ENCODE peak calls at places on chromosomes 11 and 22, in eight cellular contexts. One of them, this sample, is unnamed.

GRCh38 chr11:68471360-68472340 is 11.1 kb downstream of the PPP6R3 start:
- DNase-seq in endothelial cell: no peak
- DNase-seq in head of caudate nucleus: no peak
- DNase-seq in glutamatergic neuron: no peak
- DNase-seq in thoracic aorta: no peak
- DNase-seq in HEK293T: no peak
- DNase-seq in aorta: peak; percentile 45
- DNase-seq in fibroblast of mammary gland: peak; percentile 55
- DNase-seq in this sample: peak; percentile 91

GRCh38 chr11:62857541-62857982 is 18.2 kb upstream of the WDR74 start:
- DNase-seq in endothelial cell: no peak
- DNase-seq in head of caudate nucleus: no peak
- DNase-seq in glutamatergic neuron: no peak
- DNase-seq in thoracic aorta: no peak
- DNase-seq in HEK293T: no peak
- DNase-seq in aorta: no peak
- DNase-seq in fibroblast of mammary gland: no peak
- DNase-seq in this sample: no peak

GRCh38 chr22:33018232-33018864 is 39.8 kb downstream of the SYN3 start:
- DNase-seq in endothelial cell: peak; percentile 86
- DNase-seq in head of caudate nucleus: peak; percentile 63
- DNase-seq in glutamatergic neuron: peak; percentile 86
- DNase-seq in thoracic aorta: no peak
- DNase-seq in HEK293T: peak; percentile 75
- DNase-seq in aorta: peak; percentile 75
- DNase-seq in fibroblast of mammary gland: peak; percentile 51
- DNase-seq in this sample: peak; percentile 60

GRCh38 chr11:65720237-65720934 is at the start of gene RNASEH2C:
- DNase-seq in endothelial cell: peak; percentile 76
- DNase-seq in head of caudate nucleus: peak; percentile 89
- DNase-seq in glutamatergic neuron: peak; percentile 86
- DNase-seq in thoracic aorta: peak; percentile 34
- DNase-seq in HEK293T: peak; percentile 85
- DNase-seq in aorta: peak; percentile 95
- DNase-seq in fibroblast of mammary gland: peak; percentile 79
- DNase-seq in this sample: peak; percentile 84

GRCh38 chr22:21070690-21071615 is 25.2 kb downstream of the LRRC74B start:
- DNase-seq in endothelial cell: no peak
- DNase-seq in head of caudate nucleus: no peak
- DNase-seq in glutamatergic neuron: no peak
- DNase-seq in thoracic aorta: no peak
- DNase-seq in HEK293T: no peak
- DNase-seq in aorta: no peak
- DNase-seq in fibroblast of mammary gland: no peak
- DNase-seq in this sample: no peak

GRCh38 chr11:84720706-84721402 is 906.3 kb downstream of the DLG2 start:
- DNase-seq in endothelial cell: peak; percentile 36
- DNase-seq in head of caudate nucleus: peak; percentile 27
- DNase-seq in glutamatergic neuron: peak; percentile 36
- DNase-seq in thoracic aorta: no peak
- DNase-seq in HEK293T: no peak
- DNase-seq in aorta: peak; percentile 75
- DNase-seq in fibroblast of mammary gland: peak; percentile 1
- DNase-seq in this sample: peak; percentile 1

GRCh38 chr11:779120-779954 is 2.0 kb upstream of the GATD1 start:
- DNase-seq in endothelial cell: no peak
- DNase-seq in head of caudate nucleus: no peak
- DNase-seq in glutamatergic neuron: peak; percentile 14
- DNase-seq in thoracic aorta: no peak
- DNase-seq in HEK293T: no peak
- DNase-seq in aorta: no peak
- DNase-seq in fibroblast of mammary gland: no peak
- DNase-seq in this sample: no peak

GRCh38 chr11:1219446-1219835 is 3.4 kb upstream of the MUC5B start:
- DNase-seq in endothelial cell: no peak
- DNase-seq in head of caudate nucleus: no peak
- DNase-seq in glutamatergic neuron: peak; percentile 29
- DNase-seq in thoracic aorta: no peak
- DNase-seq in HEK293T: no peak
- DNase-seq in aorta: peak; percentile 61
- DNase-seq in fibroblast of mammary gland: no peak
- DNase-seq in this sample: no peak

GRCh38 chr11:120217941-120218694 is 7.3 kb downstream of the OAF start:
- DNase-seq in endothelial cell: no peak
- DNase-seq in head of caudate nucleus: peak; percentile 62
- DNase-seq in glutamatergic neuron: no peak
- DNase-seq in thoracic aorta: no peak
- DNase-seq in HEK293T: no peak
- DNase-seq in aorta: no peak
- DNase-seq in fibroblast of mammary gland: no peak
- DNase-seq in this sample: no peak

GRCh38 chr22:44425356-44425755 is 72.7 kb downstream of the RTL6 start:
- DNase-seq in endothelial cell: no peak
- DNase-seq in head of caudate nucleus: no peak
- DNase-seq in glutamatergic neuron: peak; percentile 38
- DNase-seq in thoracic aorta: no peak
- DNase-seq in HEK293T: no peak
- DNase-seq in aorta: no peak
- DNase-seq in fibroblast of mammary gland: no peak
- DNase-seq in this sample: peak; percentile 8

GRCh38 chr22:29302681-29303465 is 3.6 kb upstream of the GAS2L1 start:
- DNase-seq in endothelial cell: no peak
- DNase-seq in head of caudate nucleus: no peak
- DNase-seq in glutamatergic neuron: no peak
- DNase-seq in thoracic aorta: no peak
- DNase-seq in HEK293T: no peak
- DNase-seq in aorta: peak; percentile 74
- DNase-seq in fibroblast of mammary gland: no peak
- DNase-seq in this sample: no peak

GRCh38 chr22:24760708-24761306 is 13.7 kb downstream of the PIWIL3 start:
- DNase-seq in endothelial cell: no peak
- DNase-seq in head of caudate nucleus: no peak
- DNase-seq in glutamatergic neuron: no peak
- DNase-seq in thoracic aorta: no peak
- DNase-seq in HEK293T: no peak
- DNase-seq in aorta: no peak
- DNase-seq in fibroblast of mammary gland: no peak
- DNase-seq in this sample: peak; percentile 61

GRCh38 chr11:16170448-16170847 is 185.9 kb downstream of the SOX6 start:
- DNase-seq in endothelial cell: no peak
- DNase-seq in head of caudate nucleus: no peak
- DNase-seq in glutamatergic neuron: no peak
- DNase-seq in thoracic aorta: no peak
- DNase-seq in HEK293T: no peak
- DNase-seq in aorta: no peak
- DNase-seq in fibroblast of mammary gland: no peak
- DNase-seq in this sample: no peak

GRCh38 chr22:24994070-24994763 is 41.7 kb downstream of the KIAA1671 start:
- DNase-seq in endothelial cell: no peak
- DNase-seq in head of caudate nucleus: no peak
- DNase-seq in glutamatergic neuron: no peak
- DNase-seq in thoracic aorta: no peak
- DNase-seq in HEK293T: no peak
- DNase-seq in aorta: no peak
- DNase-seq in fibroblast of mammary gland: peak; percentile 20
- DNase-seq in this sample: no peak

GRCh38 chr22:37313376-37314314 is 31.3 kb downstream of the CYTH4 start:
- DNase-seq in endothelial cell: no peak
- DNase-seq in head of caudate nucleus: no peak
- DNase-seq in glutamatergic neuron: no peak
- DNase-seq in thoracic aorta: no peak
- DNase-seq in HEK293T: no peak
- DNase-seq in aorta: no peak
- DNase-seq in fibroblast of mammary gland: no peak
- DNase-seq in this sample: peak; percentile 36

GRCh38 chr22:40256501-40256900 is 78.8 kb downstream of the TNRC6B start:
- DNase-seq in endothelial cell: no peak
- DNase-seq in head of caudate nucleus: no peak
- DNase-seq in glutamatergic neuron: no peak
- DNase-seq in thoracic aorta: no peak
- DNase-seq in HEK293T: no peak
- DNase-seq in aorta: no peak
- DNase-seq in fibroblast of mammary gland: no peak
- DNase-seq in this sample: no peak

GRCh38 chr11:109772846-109773400 is 320.3 kb upstream of the ZC3H12C start:
- DNase-seq in endothelial cell: no peak
- DNase-seq in head of caudate nucleus: no peak
- DNase-seq in glutamatergic neuron: peak; percentile 18
- DNase-seq in thoracic aorta: no peak
- DNase-seq in HEK293T: no peak
- DNase-seq in aorta: no peak
- DNase-seq in fibroblast of mammary gland: no peak
- DNase-seq in this sample: no peak

GRCh38 chr11:20011294-20011951 is 148.9 kb downstream of the DBX1 start:
- DNase-seq in endothelial cell: no peak
- DNase-seq in head of caudate nucleus: no peak
- DNase-seq in glutamatergic neuron: no peak
- DNase-seq in thoracic aorta: no peak
- DNase-seq in HEK293T: no peak
- DNase-seq in aorta: no peak
- DNase-seq in fibroblast of mammary gland: peak; percentile 44
- DNase-seq in this sample: no peak

GRCh38 chr22:39176067-39176621 is 23.7 kb upstream of the CBX7 start:
- DNase-seq in endothelial cell: peak; percentile 80
- DNase-seq in head of caudate nucleus: no peak
- DNase-seq in glutamatergic neuron: peak; percentile 23
- DNase-seq in thoracic aorta: no peak
- DNase-seq in HEK293T: no peak
- DNase-seq in aorta: peak; percentile 85
- DNase-seq in fibroblast of mammary gland: peak; percentile 35
- DNase-seq in this sample: peak; percentile 81

GRCh38 chr11:134231958-134232674 is 7.6 kb downstream of the VPS26B start:
- DNase-seq in endothelial cell: no peak
- DNase-seq in head of caudate nucleus: no peak
- DNase-seq in glutamatergic neuron: no peak
- DNase-seq in thoracic aorta: no peak
- DNase-seq in HEK293T: no peak
- DNase-seq in aorta: no peak
- DNase-seq in fibroblast of mammary gland: no peak
- DNase-seq in this sample: no peak

GRCh38 chr22:37824674-37825641 is 1.8 kb downstream of the GALR3 start:
- DNase-seq in endothelial cell: no peak
- DNase-seq in head of caudate nucleus: peak; percentile 44
- DNase-seq in glutamatergic neuron: peak; percentile 54
- DNase-seq in thoracic aorta: no peak
- DNase-seq in HEK293T: no peak
- DNase-seq in aorta: no peak
- DNase-seq in fibroblast of mammary gland: no peak
- DNase-seq in this sample: no peak

GRCh38 chr11:123745764-123746451 is 4.4 kb upstream of the ZNF202 start:
- DNase-seq in endothelial cell: no peak
- DNase-seq in head of caudate nucleus: no peak
- DNase-seq in glutamatergic neuron: no peak
- DNase-seq in thoracic aorta: no peak
- DNase-seq in HEK293T: no peak
- DNase-seq in aorta: no peak
- DNase-seq in fibroblast of mammary gland: no peak
- DNase-seq in this sample: no peak

GRCh38 chr11:129375731-129376657 is at the start of gene BARX2:
- DNase-seq in endothelial cell: peak; percentile 75
- DNase-seq in head of caudate nucleus: peak; percentile 54
- DNase-seq in glutamatergic neuron: peak; percentile 73
- DNase-seq in thoracic aorta: no peak
- DNase-seq in HEK293T: peak; percentile 59
- DNase-seq in aorta: no peak
- DNase-seq in fibroblast of mammary gland: peak; percentile 64
- DNase-seq in this sample: peak; percentile 66

GRCh38 chr11:91871791-91872190 is 352.8 kb upstream of the FAT3 start:
- DNase-seq in endothelial cell: no peak
- DNase-seq in head of caudate nucleus: no peak
- DNase-seq in glutamatergic neuron: no peak
- DNase-seq in thoracic aorta: no peak
- DNase-seq in HEK293T: no peak
- DNase-seq in aorta: no peak
- DNase-seq in fibroblast of mammary gland: peak; percentile 0
- DNase-seq in this sample: peak; percentile 8

GRCh38 chr11:67407700-67408163 is 3.8 kb downstream of the TBC1D10C start:
- DNase-seq in endothelial cell: no peak
- DNase-seq in head of caudate nucleus: no peak
- DNase-seq in glutamatergic neuron: no peak
- DNase-seq in thoracic aorta: no peak
- DNase-seq in HEK293T: no peak
- DNase-seq in aorta: no peak
- DNase-seq in fibroblast of mammary gland: no peak
- DNase-seq in this sample: no peak

GRCh38 chr22:38230108-38230825 is 28.5 kb downstream of the MAFF start:
- DNase-seq in endothelial cell: peak; percentile 63
- DNase-seq in head of caudate nucleus: peak; percentile 56
- DNase-seq in glutamatergic neuron: no peak
- DNase-seq in thoracic aorta: no peak
- DNase-seq in HEK293T: peak; percentile 62
- DNase-seq in aorta: no peak
- DNase-seq in fibroblast of mammary gland: peak; percentile 47
- DNase-seq in this sample: peak; percentile 72

GRCh38 chr11:130907229-130907628 is 9.1 kb downstream of the SNX19 start:
- DNase-seq in endothelial cell: no peak
- DNase-seq in head of caudate nucleus: no peak
- DNase-seq in glutamatergic neuron: no peak
- DNase-seq in thoracic aorta: no peak
- DNase-seq in HEK293T: no peak
- DNase-seq in aorta: no peak
- DNase-seq in fibroblast of mammary gland: no peak
- DNase-seq in this sample: no peak

GRCh38 chr11:87301785-87302540 is 264.2 kb downstream of the TMEM135 start:
- DNase-seq in endothelial cell: no peak
- DNase-seq in head of caudate nucleus: no peak
- DNase-seq in glutamatergic neuron: no peak
- DNase-seq in thoracic aorta: no peak
- DNase-seq in HEK293T: no peak
- DNase-seq in aorta: no peak
- DNase-seq in fibroblast of mammary gland: peak; percentile 45
- DNase-seq in this sample: no peak

GRCh38 chr22:37803636-37804371 is 3.9 kb upstream of the GCAT start:
- DNase-seq in endothelial cell: peak; percentile 26
- DNase-seq in head of caudate nucleus: no peak
- DNase-seq in glutamatergic neuron: peak; percentile 32
- DNase-seq in thoracic aorta: no peak
- DNase-seq in HEK293T: no peak
- DNase-seq in aorta: no peak
- DNase-seq in fibroblast of mammary gland: no peak
- DNase-seq in this sample: no peak

GRCh38 chr11:14902650-14903350 is 10.8 kb upstream of the CYP2R1 start:
- DNase-seq in endothelial cell: no peak
- DNase-seq in head of caudate nucleus: no peak
- DNase-seq in glutamatergic neuron: no peak
- DNase-seq in thoracic aorta: no peak
- DNase-seq in HEK293T: no peak
- DNase-seq in aorta: no peak
- DNase-seq in fibroblast of mammary gland: peak; percentile 81
- DNase-seq in this sample: peak; percentile 88

GRCh38 chr11:3753110-3753509 is 44.2 kb downstream of the NUP98 start:
- DNase-seq in endothelial cell: no peak
- DNase-seq in head of caudate nucleus: no peak
- DNase-seq in glutamatergic neuron: no peak
- DNase-seq in thoracic aorta: no peak
- DNase-seq in HEK293T: no peak
- DNase-seq in aorta: no peak
- DNase-seq in fibroblast of mammary gland: no peak
- DNase-seq in this sample: no peak

GRCh38 chr11:33582636-33583325 is 117.8 kb downstream of the C11orf91 start:
- DNase-seq in endothelial cell: no peak
- DNase-seq in head of caudate nucleus: no peak
- DNase-seq in glutamatergic neuron: no peak
- DNase-seq in thoracic aorta: no peak
- DNase-seq in HEK293T: no peak
- DNase-seq in aorta: no peak
- DNase-seq in fibroblast of mammary gland: no peak
- DNase-seq in this sample: no peak

GRCh38 chr11:2734181-2735052 is 34.6 kb upstream of the KCNQ1OT1 start:
- DNase-seq in endothelial cell: no peak
- DNase-seq in head of caudate nucleus: no peak
- DNase-seq in glutamatergic neuron: no peak
- DNase-seq in thoracic aorta: no peak
- DNase-seq in HEK293T: no peak
- DNase-seq in aorta: peak; percentile 62
- DNase-seq in fibroblast of mammary gland: no peak
- DNase-seq in this sample: no peak

GRCh38 chr11:55481416-55481815 is 72.9 kb upstream of the OR4C15 start:
- DNase-seq in endothelial cell: no peak
- DNase-seq in head of caudate nucleus: no peak
- DNase-seq in glutamatergic neuron: no peak
- DNase-seq in thoracic aorta: no peak
- DNase-seq in HEK293T: no peak
- DNase-seq in aorta: no peak
- DNase-seq in fibroblast of mammary gland: no peak
- DNase-seq in this sample: no peak

This sample was measured in fibroblast of pulmonary artery.